ENCODE peak calls at places on chromosomes 13 and 19, in nine cellular contexts. W, D, V, Q, K, J, R, L and F are unnamed samples.

GRCh38 chr13:59665736-59666135 is 498.0 kb downstream of the DIAPH3 start:
- DNase-seq in K (no peak), L (no peak), Q (no peak), R (no peak), J (no peak), D (no peak), V (no peak), W (no peak), F (no peak)

GRCh38 chr13:40233731-40234195 is 432.7 kb downstream of the FOXO1 start:
- DNase-seq in V (no peak), Q (peak), W (no peak), L (no peak), D (no peak), K (no peak), R (no peak), J (no peak), F (no peak)

GRCh38 chr19:45091031-45091918 is 1.7 kb upstream of the PPP1R37 start:
- DNase-seq in W (peak), L (peak), J (peak), K (peak), D (peak), R (peak), V (no peak), Q (peak), F (no peak)

GRCh38 chr13:23516706-23517105 is 53.5 kb upstream of the TNFRSF19 start:
- DNase-seq in W (no peak), K (no peak), D (no peak), J (no peak), R (no peak), Q (no peak), L (no peak), V (no peak), F (no peak)

GRCh38 chr13:94825507-94825906 is 113.2 kb upstream of the SOX21 start:
- DNase-seq in D (no peak), L (peak), K (peak), Q (no peak), J (peak), R (no peak), W (no peak), V (no peak), F (no peak)

GRCh38 chr13:46388846-46389245 is 1.8 kb upstream of the RUBCNL start:
- DNase-seq in D (no peak), V (no peak), K (no peak), L (no peak), Q (peak), J (no peak), W (no peak), R (no peak), F (no peak)

GRCh38 chr19:7293795-7294570 is at the start of gene INSR:
- DNase-seq in V (peak), L (peak), Q (peak), W (peak), R (no peak), J (peak), K (peak), D (peak), F (peak)

GRCh38 chr13:113922412-113923118 is 51.3 kb downstream of the C13orf46 start:
- DNase-seq in J (no peak), W (no peak), V (no peak), D (no peak), R (no peak), Q (no peak), K (no peak), L (no peak), F (no peak)

GRCh38 chr19:4108767-4109625 is 14.9 kb downstream of the MAP2K2 start:
- DNase-seq in K (no peak), Q (no peak), J (no peak), W (no peak), V (no peak), R (peak), D (no peak), L (no peak), F (no peak)

GRCh38 chr13:31885994-31886393 is 145.6 kb upstream of the FRY start:
- DNase-seq in D (no peak), V (no peak), Q (no peak), L (no peak), R (no peak), K (no peak), W (no peak), J (no peak), F (no peak)

GRCh38 chr19:48868196-48868886 is at the start of gene PLEKHA4:
- DNase-seq in K (peak), J (no peak), D (no peak), R (no peak), W (no peak), V (no peak), Q (no peak), L (no peak), F (peak)

GRCh38 chr13:33490461-33491327 is 205.1 kb upstream of the STARD13 start:
- DNase-seq in D (no peak), J (no peak), R (no peak), K (peak), Q (no peak), V (no peak), L (no peak), W (no peak), F (no peak)

GRCh38 chr19:39926170-39926755 is 8.2 kb downstream of the FCGBP start:
- DNase-seq in L (no peak), V (no peak), D (no peak), W (no peak), Q (no peak), R (no peak), J (no peak), K (no peak), F (no peak)